ENCODE peak calls at places on chromosomes 2 and 18, in nine cellular contexts. O, K, T, V, P, L, Q, G and W are unnamed samples.

GRCh38 chr2:68811364-68811763 is 59.8 kb downstream of the BMP10 start:
- DNase-seq in O (no peak), V (peak; percentile 47), Q (no peak), T (peak; percentile 50), L (no peak), G (no peak), K (no peak), P (no peak), W (no peak)

GRCh38 chr2:107534926-107535325 is 291.8 kb upstream of the RGPD4 start:
- DNase-seq in V (peak; percentile 62), K (no peak), Q (no peak), T (no peak), L (no peak), G (no peak), O (no peak), P (no peak), W (no peak)

GRCh38 chr2:15059870-15060617 is 427.5 kb downstream of the LRATD1 start:
- DNase-seq in O (no peak), K (no peak), Q (no peak), T (no peak), L (no peak), V (no peak), P (no peak), G (no peak), W (no peak)

GRCh38 chr2:10214179-10214578 is 88.5 kb upstream of the HPCAL1 start:
- DNase-seq in P (no peak), G (no peak), T (no peak), Q (no peak), V (no peak), L (no peak), K (no peak), O (peak; percentile 33), W (no peak)

GRCh38 chr18:79481041-79481790 is 85.5 kb downstream of the NFATC1 start:
- DNase-seq in T (no peak), G (no peak), P (no peak), L (no peak), Q (no peak), K (no peak), O (peak; percentile 39), V (no peak), W (no peak)

GRCh38 chr2:7748717-7749415 is 831.7 kb downstream of the RNF144A start:
- DNase-seq in L (peak; percentile 41), Q (no peak), P (no peak), T (no peak), V (no peak), O (no peak), K (no peak), G (no peak), W (peak; percentile 78)

GRCh38 chr18:6219116-6219717 is 195.5 kb downstream of the L3MBTL4 start:
- DNase-seq in Q (peak; percentile 43), K (no peak), L (no peak), P (peak; percentile 46), O (no peak), G (peak; percentile 49), T (no peak), V (peak; percentile 52), W (no peak)

GRCh38 chr2:45722477-45722876 is 71.0 kb downstream of the PRKCE start:
- DNase-seq in T (no peak), G (no peak), Q (no peak), P (no peak), V (no peak), L (no peak), K (no peak), O (no peak), W (no peak)

GRCh38 chr2:11835403-11835802 is 89.0 kb downstream of the LPIN1 start:
- DNase-seq in P (no peak), K (no peak), O (no peak), V (no peak), Q (no peak), L (no peak), G (no peak), T (no peak), W (no peak)

GRCh38 chr2:11833601-11834000 is 87.2 kb downstream of the LPIN1 start:
- DNase-seq in K (no peak), V (no peak), L (no peak), T (peak; percentile 45), O (no peak), G (peak; percentile 31), Q (peak; percentile 15), P (no peak), W (no peak)

GRCh38 chr2:11837875-11838734 is 91.7 kb downstream of the LPIN1 start:
- DNase-seq in G (no peak), T (no peak), L (no peak), O (no peak), Q (no peak), K (no peak), P (no peak), V (peak; percentile 25), W (no peak)

GRCh38 chr2:11839916-11840315 is 93.5 kb downstream of the LPIN1 start:
- DNase-seq in T (peak; percentile 61), O (no peak), Q (no peak), V (no peak), K (no peak), P (no peak), G (peak; percentile 54), L (no peak), W (no peak)

GRCh38 chr2:11836647-11837219 is 90.3 kb downstream of the LPIN1 start:
- DNase-seq in G (no peak), Q (no peak), L (no peak), T (no peak), V (no peak), P (no peak), O (no peak), K (no peak), W (no peak)
- H3K27ac ChIP-seq in G (no peak overlapping the region), Q (no peak overlapping the region), L (no peak overlapping the region), T (no peak overlapping the region), V (no peak overlapping the region), P (no peak overlapping the region), O (no peak overlapping the region), K (no peak overlapping the region), W (no peak overlapping the region)

GRCh38 chr2:39266139-39266805 is 22.5 kb upstream of the CDKL4 start:
- DNase-seq in V (no peak), G (no peak), T (no peak), P (no peak), Q (no peak), L (no peak), O (no peak), K (peak; percentile 7), W (no peak)

GRCh38 chr2:39265315-39265714 is 21.5 kb upstream of the CDKL4 start:
- DNase-seq in L (no peak), G (no peak), Q (no peak), K (no peak), O (no peak), V (no peak), T (no peak), P (no peak), W (no peak)

GRCh38 chr2:39266906-39267434 is 23.2 kb upstream of the CDKL4 start:
- DNase-seq in T (no peak), Q (peak; percentile 1), L (no peak), G (no peak), V (no peak), O (no peak), P (no peak), K (no peak), W (no peak)

GRCh38 chr2:39260087-39260486 is 16.3 kb upstream of the CDKL4 start:
- DNase-seq in P (no peak), O (no peak), G (no peak), K (no peak), Q (no peak), V (no peak), T (no peak), L (no peak), W (no peak)

DNA sequence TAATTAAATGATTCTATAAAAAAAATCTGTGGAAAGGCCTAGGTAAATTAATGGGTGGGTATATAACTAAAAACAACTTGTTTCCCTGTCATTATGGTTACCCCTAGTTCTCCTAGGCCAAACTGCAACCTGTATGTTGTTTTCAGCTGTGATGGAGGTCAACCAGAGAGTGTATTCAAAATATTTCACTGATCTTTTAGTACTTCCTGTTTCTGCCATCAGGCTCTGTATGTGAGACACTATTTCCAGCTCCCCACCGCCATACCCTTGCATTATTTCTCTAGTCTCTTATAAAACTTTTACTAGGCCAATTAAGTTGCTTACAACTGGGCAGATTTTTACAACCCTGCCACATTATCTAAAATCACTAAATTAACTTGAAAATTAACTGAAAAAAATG is 21.0 kb upstream of the CDKL4 start:
- DNase-seq in T (no peak), V (no peak), G (no peak), L (no peak), P (no peak), K (no peak), Q (no peak), O (no peak), W (no peak)
- H3K27ac ChIP-seq in T (no peak overlapping the region), V (no peak overlapping the region), G (no peak overlapping the region), L (no peak overlapping the region), P (no peak overlapping the region), K (no peak overlapping the region), Q (no peak overlapping the region), O (no peak overlapping the region), W (no peak overlapping the region)

GRCh38 chr2:85468096-85468703 is 49.7 kb downstream of the SH2D6 start:
- DNase-seq in V (no peak), G (no peak), T (no peak), P (no peak), L (no peak), K (no peak), Q (no peak), O (no peak), W (no peak)
- H3K27ac ChIP-seq in V (no peak overlapping the region), G (no peak overlapping the region), T (no peak overlapping the region), P (no peak overlapping the region), L (peak overlapping the region; percentile 3), K (no peak overlapping the region), Q (no peak overlapping the region), O (peak overlapping the region; percentile 53), W (peak overlapping the region; percentile 35)

GRCh38 chr18:76850112-76850511 is 27.8 kb downstream of the ZNF236 start:
- DNase-seq in K (no peak), P (no peak), O (no peak), T (no peak), Q (no peak), L (no peak), V (no peak), G (no peak), W (no peak)

GRCh38 chr18:76846217-76846616 is 23.9 kb downstream of the ZNF236 start:
- DNase-seq in L (no peak), T (no peak), G (no peak), V (no peak), P (no peak), K (no peak), Q (no peak), O (no peak), W (no peak)

GRCh38 chr18:76844742-76845477 is 22.6 kb downstream of the ZNF236 start:
- DNase-seq in O (no peak), K (no peak), T (no peak), L (no peak), P (no peak), V (no peak), Q (no peak), G (no peak), W (no peak)

GRCh38 chr18:76844144-76844543 is 21.8 kb downstream of the ZNF236 start:
- DNase-seq in V (no peak), O (no peak), G (no peak), P (no peak), K (no peak), L (no peak), Q (no peak), T (no peak), W (no peak)

DNA sequence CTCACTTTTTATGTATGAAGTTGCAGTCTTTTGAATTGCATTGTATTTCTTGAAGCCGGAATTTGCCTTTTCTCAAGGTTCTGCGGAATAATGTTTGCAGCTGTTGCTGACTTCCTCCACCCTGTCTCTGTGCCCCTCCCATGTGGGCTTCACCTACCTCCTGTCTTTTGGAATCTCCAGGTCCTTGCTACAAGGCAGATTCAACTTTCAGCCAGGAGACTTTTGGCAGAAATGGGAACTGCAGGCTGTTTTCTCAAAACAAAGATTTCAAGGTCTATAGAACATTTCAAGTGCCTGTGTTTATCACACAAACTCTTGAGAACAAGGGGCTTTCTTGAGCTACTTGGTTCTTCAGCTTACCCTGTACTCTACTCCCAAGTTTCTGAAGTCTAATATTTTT is 25.6 kb downstream of the ZNF236 start:
- DNase-seq in L (no peak), P (no peak), T (no peak), O (no peak), G (no peak), K (no peak), V (peak; percentile 22), Q (no peak), W (no peak)
- H3K27ac ChIP-seq in L (no peak overlapping the region), P (no peak overlapping the region), T (no peak overlapping the region), O (no peak overlapping the region), G (no peak overlapping the region), K (no peak overlapping the region), V (no peak overlapping the region), Q (no peak overlapping the region), W (no peak overlapping the region)